ENCODE peak calls at places on chromosomes 16 and 17, in four cellular contexts. E is cardiac fibroblast; T is CD8-positive, alpha-beta T cell; K is right lobe of liver. P is an unnamed sample.

GRCh38 chr16:76386784-76387183 is 109.6 kb downstream of the CNTNAP4 start:
- DNase-seq in K (no peak), T (no peak), E (peak), P (no peak)

GRCh38 chr16:2739555-2740435 is 12.6 kb upstream of the SRRM2 start:
- DNase-seq in E (no peak), T (no peak), K (peak), P (no peak)

GRCh38 chr17:74396567-74396966 is 29.3 kb downstream of the GPR142 start:
- DNase-seq in T (no peak), E (no peak), K (no peak), P (no peak)

GRCh38 chr16:89700649-89701424 is 668 bp downstream of the SPATA2L start:
- DNase-seq in T (peak), E (no peak), K (peak), P (peak)

GRCh38 chr16:3536271-3536671 is 35.5 kb downstream of the CLUAP1 start:
- DNase-seq in K (no peak), E (peak), T (no peak), P (no peak)

GRCh38 chr16:77613115-77613514 is 109.2 kb upstream of the NUDT7 start:
- DNase-seq in T (no peak), E (peak), K (no peak), P (no peak)

GRCh38 chr17:10631048-10631700 is 25.9 kb downstream of the MYH3 start:
- DNase-seq in T (no peak), K (no peak), E (peak), P (peak)

GRCh38 chr16:50939356-50939755 is 197.5 kb downstream of the CYLD start:
- DNase-seq in T (no peak), E (no peak), K (no peak), P (no peak)

GRCh38 chr17:82013772-82014321 is 8.8 kb downstream of the CENPX start:
- DNase-seq in E (no peak), K (no peak), T (no peak), P (no peak)

GRCh38 chr16:2212362-2213324 is 2.0 kb upstream of the BRICD5 start:
- DNase-seq in E (no peak), K (no peak), T (no peak), P (no peak)

GRCh38 chr17:75647061-75647460 is 13.8 kb downstream of the SMIM5 start:
- DNase-seq in E (no peak), K (peak), T (no peak), P (no peak)

GRCh38 chr17:42675348-42675983 is 1.3 kb downstream of the PLEKHH3 start:
- DNase-seq in T (no peak), E (no peak), K (no peak), P (no peak)

GRCh38 chr16:57648125-57648524 is 19.7 kb downstream of the ADGRG1 start:
- DNase-seq in T (no peak), K (no peak), E (no peak), P (no peak)

GRCh38 chr17:81239714-81240555 is 817 bp downstream of the NDUFAF8 start:
- DNase-seq in T (peak), E (peak), K (no peak), P (no peak)

GRCh38 chr16:84024854-84025253 is 17.7 kb downstream of the SLC38A8 start:
- DNase-seq in T (no peak), E (peak), K (no peak), P (no peak)

GRCh38 chr17:32143525-32143865 is 1.2 kb downstream of the RHOT1 start:
- DNase-seq in E (no peak), T (no peak), K (no peak), P (no peak)

GRCh38 chr17:65173284-65173793 is 36.2 kb downstream of the RGS9 start:
- DNase-seq in K (no peak), E (peak), T (peak), P (no peak)

GRCh38 chr17:40560592-40561293 is 4.5 kb downstream of the CCR7 start:
- DNase-seq in T (peak), E (peak), K (peak), P (peak)

GRCh38 chr17:34980681-34981537 is 597 bp downstream of the LIG3 start:
- DNase-seq in T (peak), K (peak), E (peak), P (peak)

GRCh38 chr16:64717871-64718270 is 404.0 kb downstream of the CDH11 start:
- DNase-seq in E (no peak), K (no peak), T (no peak), P (no peak)

GRCh38 chr16:70152578-70153302 is 20.8 kb upstream of the CLEC18C start:
- DNase-seq in K (no peak), T (no peak), E (no peak), P (no peak)

GRCh38 chr17:82491196-82491530 is 28.4 kb upstream of the FOXK2 start:
- DNase-seq in E (no peak), T (no peak), K (no peak), P (no peak)

DNA sequence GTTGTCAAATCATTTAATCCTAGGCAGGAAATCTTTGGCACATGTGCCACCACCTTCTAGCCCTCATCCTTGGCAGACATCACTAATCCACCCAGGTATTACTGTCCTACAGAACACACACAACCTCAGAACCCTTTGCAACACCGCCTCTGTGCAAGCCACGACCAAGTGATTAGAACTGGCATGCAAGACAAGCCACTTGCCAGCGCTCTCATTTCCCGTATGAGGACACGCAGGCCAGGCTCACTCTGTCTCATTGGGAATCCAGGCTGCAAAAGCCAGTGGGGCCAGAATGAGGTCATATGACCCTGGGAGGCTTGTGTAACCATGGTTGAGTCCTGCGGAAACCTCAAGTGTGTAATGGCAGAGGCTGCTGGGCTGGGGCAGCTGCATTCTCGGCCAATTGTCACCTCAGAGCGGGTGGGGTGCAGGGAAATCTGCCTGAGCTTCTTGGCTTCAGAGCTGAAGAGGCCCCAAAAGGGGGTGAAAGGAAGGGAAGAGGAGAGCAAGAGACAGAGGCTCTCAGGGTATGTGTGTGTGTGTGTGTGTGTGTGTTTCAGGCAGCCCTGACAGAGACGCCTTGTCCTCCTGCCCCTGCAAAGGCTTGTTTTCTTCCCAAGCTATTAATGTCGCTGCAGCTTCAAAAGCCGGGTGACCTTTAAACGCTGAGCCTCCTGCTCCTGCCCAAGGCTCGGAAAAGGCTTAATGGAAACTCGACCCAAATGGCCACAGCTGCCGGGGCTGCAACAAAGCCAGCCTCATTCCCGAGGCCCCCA is 43.2 kb upstream of the MRPS23 start:
- DNase-seq in K (peak), T (no peak), E (peak), P (peak)
- TF ChIP-seq CTCF in K (no peak), T (peak), E (no peak), P (no peak)

GRCh38 chr16:11100239-11100750 is 155.7 kb downstream of the SOCS1 start:
- DNase-seq in E (peak), T (no peak), K (no peak), P (no peak)
- TF ChIP-seq CTCF in E (peak), T (no peak), K (no peak), P (no peak)

GRCh38 chr17:19614900-19615299 is 33.7 kb upstream of the ALDH3A2 start:
- DNase-seq in T (no peak), K (no peak), E (no peak), P (no peak)
- TF ChIP-seq CTCF in T (no peak), K (no peak), E (no peak), P (no peak)

DNA sequence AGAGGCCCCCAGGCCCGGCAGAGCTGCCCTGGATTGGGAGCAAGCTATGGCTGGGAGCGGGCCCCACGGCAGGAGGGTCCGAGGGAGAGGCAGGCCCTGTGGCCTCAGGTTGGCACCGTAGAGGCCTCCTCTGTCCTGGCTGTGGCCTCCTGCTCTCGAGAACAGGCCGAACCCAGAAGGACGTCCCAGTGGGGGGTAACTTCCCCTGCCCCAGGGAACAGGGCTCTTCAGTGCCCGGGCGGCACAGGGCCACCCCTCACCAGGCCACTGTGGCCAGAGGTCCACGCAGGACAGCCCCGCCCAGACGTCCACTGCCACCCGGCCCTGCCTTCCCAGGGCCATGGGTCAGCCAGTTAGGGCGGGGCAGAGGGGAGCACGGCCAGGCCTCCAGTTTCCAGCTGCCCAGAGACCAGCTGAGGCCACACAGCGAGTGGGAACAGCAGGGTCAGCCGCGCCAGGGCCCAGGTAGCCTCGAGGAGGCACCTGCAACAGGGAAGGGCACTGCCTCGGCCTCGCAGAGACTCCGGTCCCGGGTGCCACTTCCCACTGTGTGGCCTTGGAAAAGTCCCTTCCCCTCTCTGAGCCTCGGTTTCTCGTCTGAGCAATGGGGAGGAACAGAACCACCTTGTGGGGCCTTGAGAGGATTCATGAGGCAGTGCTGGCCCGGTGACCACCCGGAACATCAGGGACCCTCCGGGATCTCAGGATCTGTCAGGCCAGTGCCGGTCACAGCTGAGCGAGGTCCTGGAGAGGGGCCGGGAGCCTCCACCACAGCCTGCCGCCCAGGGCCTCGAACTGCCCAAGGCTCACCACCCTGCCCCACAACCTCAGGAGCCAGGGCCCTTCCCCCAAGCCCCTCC is 32.0 kb downstream of the ZNF469 start:
- DNase-seq in K (no peak), T (no peak), E (no peak), P (no peak)
- TF ChIP-seq CTCF in K (no peak), T (no peak), E (no peak), P (no peak)

GRCh38 chr17:7293131-7293557 is 1.3 kb downstream of the YBX2 start:
- DNase-seq in K (no peak), E (peak), T (no peak), P (no peak)
- TF ChIP-seq CTCF in K (no peak), E (no peak), T (no peak), P (no peak)

GRCh38 chr17:5705081-5705875 is 121.0 kb upstream of the NLRP1 start:
- DNase-seq in E (peak), K (no peak), T (no peak), P (no peak)
- TF ChIP-seq CTCF in E (peak), K (no peak), T (no peak), P (peak)

GRCh38 chr16:527015-527903 is at the start of gene CAPN15:
- DNase-seq in E (peak), K (peak), T (peak), P (peak)
- TF ChIP-seq CTCF in E (peak), K (no peak), T (no peak), P (no peak)

GRCh38 chr17:78020717-78021108 is 62.2 kb downstream of the TNRC6C start:
- DNase-seq in T (no peak), K (no peak), E (no peak), P (no peak)

GRCh38 chr17:78016852-78017251 is 58.3 kb downstream of the TNRC6C start:
- DNase-seq in K (no peak), T (no peak), E (no peak), P (no peak)

GRCh38 chr17:78022425-78022824 is 63.9 kb downstream of the TNRC6C start:
- DNase-seq in T (no peak), E (no peak), K (no peak), P (no peak)

GRCh38 chr17:78019976-78020716 is 61.6 kb downstream of the TNRC6C start:
- DNase-seq in T (no peak), E (no peak), K (no peak), P (no peak)

DNA sequence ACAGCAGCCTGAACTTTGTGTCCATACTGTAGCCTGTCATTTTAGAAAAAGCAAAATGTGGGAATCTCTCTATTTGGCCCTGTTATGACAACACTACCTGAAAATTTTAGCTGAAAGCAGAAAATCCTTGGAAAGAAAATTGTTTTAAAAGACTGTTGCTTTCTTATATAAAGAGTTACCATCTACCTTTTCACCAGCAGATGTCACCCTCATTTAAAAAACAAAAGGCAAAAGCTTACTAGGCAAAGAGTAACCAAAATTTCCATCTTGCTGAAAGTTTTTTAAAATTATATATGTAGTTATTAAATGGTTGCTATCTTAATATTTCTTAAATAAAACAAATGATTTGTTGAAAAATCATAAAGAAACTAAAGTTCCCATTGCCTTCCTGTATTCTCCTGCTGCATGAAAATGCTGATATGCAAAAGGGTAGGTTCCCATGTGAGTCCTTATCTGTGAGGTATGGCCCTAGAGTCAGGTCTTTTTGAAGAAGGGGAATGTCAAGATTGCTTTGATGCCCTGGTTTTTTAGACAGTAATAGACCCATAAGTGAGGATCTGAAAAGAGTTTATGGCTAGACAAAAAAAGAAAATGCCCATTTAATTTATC is 61.0 kb downstream of the TNRC6C start:
- DNase-seq in K (no peak), T (no peak), E (peak), P (no peak)
- TF ChIP-seq CTCF in K (peak), T (peak), E (peak), P (peak)